ENCODE peak calls at places on chromosomes 4 and X, in six cellular contexts. Q is K562, Z is nucleus accumbens, P is HTR-8/SVneo, G is NCI-H510A treated with DMSO at 0.1 percent for 48 hours, W is Karpas-422. R is an unnamed sample.

GRCh38 chr4:123786955-123787354 is 390.4 kb downstream of the SPRY1 start:
- DNase-seq in Z (no peak), P (no peak), W (no peak), Q (no peak), G (no peak), R (no peak)

GRCh38 chr4:168942985-168943384 is 67.1 kb downstream of the CBR4 start:
- DNase-seq in P (no peak), G (no peak), Z (no peak), W (no peak), Q (peak), R (no peak)

GRCh38 chrX:150907474-150907873 is 9.0 kb upstream of the CD99L2 start:
- DNase-seq in W (no peak), Q (no peak), G (peak), P (no peak), Z (no peak), R (no peak)

GRCh38 chrX:40299028-40299479 is 201.3 kb upstream of the BCOR start:
- DNase-seq in P (no peak), Q (no peak), W (peak), Z (no peak), G (no peak), R (peak)

GRCh38 chr4:545612-546011 is 30.5 kb downstream of the TMEM271 start:
- DNase-seq in Z (no peak), G (no peak), W (no peak), P (no peak), Q (no peak), R (no peak)

GRCh38 chrX:153870288-153870690 is 15.7 kb downstream of the L1CAM start:
- DNase-seq in W (no peak), Z (no peak), G (no peak), P (no peak), Q (no peak), R (no peak)

GRCh38 chrX:68929332-68930150 is 100.7 kb downstream of the EFNB1 start:
- DNase-seq in Z (no peak), W (no peak), Q (no peak), P (peak), G (no peak), R (no peak)

GRCh38 chr4:150315175-150315574 is 236.9 kb downstream of the DCLK2 start:
- DNase-seq in P (no peak), Z (no peak), G (no peak), Q (no peak), W (no peak), R (no peak)

GRCh38 chr4:115159141-115159540 is 45.7 kb upstream of the NDST4 start:
- DNase-seq in P (no peak), Q (no peak), G (no peak), Z (no peak), W (no peak), R (no peak)

GRCh38 chrX:142804085-142804484 is 221.6 kb upstream of the SPANXN4 start:
- DNase-seq in W (peak), G (no peak), Q (no peak), Z (no peak), P (no peak), R (no peak)

GRCh38 chr4:10106421-10107039 is 10.1 kb downstream of the WDR1 start:
- DNase-seq in W (no peak), G (no peak), Q (no peak), P (peak), Z (no peak), R (no peak)

GRCh38 chrX:19585370-19586082 is 70.2 kb upstream of the MAP3K15 start:
- DNase-seq in P (no peak), Q (no peak), W (no peak), G (peak), Z (no peak), R (no peak)

GRCh38 chr4:144656857-144657256 is 10.9 kb downstream of the HHIP start:
- DNase-seq in Q (no peak), Z (no peak), G (no peak), P (no peak), W (no peak), R (no peak)

GRCh38 chr4:95507147-95507546 is 41.6 kb downstream of the UNC5C start:
- DNase-seq in W (no peak), G (no peak), P (no peak), Z (no peak), Q (no peak), R (no peak)

GRCh38 chr4:99712099-99712498 is 54.5 kb upstream of the C4orf54 start:
- DNase-seq in Q (no peak), P (no peak), G (no peak), W (no peak), Z (no peak), R (no peak)

GRCh38 chr4:94399277-94399676 is 52.5 kb upstream of the PDLIM5 start:
- DNase-seq in W (no peak), P (no peak), Q (no peak), G (no peak), Z (no peak), R (no peak)

GRCh38 chr4:56976283-56976877 is 1.0 kb downstream of the NOA1 start:
- DNase-seq in Q (peak), P (no peak), G (no peak), Z (no peak), W (peak), R (no peak)

GRCh38 chrX:72005046-72005445 is 94.4 kb downstream of the NHSL2 start:
- DNase-seq in Z (no peak), W (no peak), P (no peak), G (no peak), Q (no peak), R (no peak)

GRCh38 chrX:13088155-13088485 is 43.7 kb upstream of the FAM9C start:
- DNase-seq in P (no peak), Q (no peak), Z (no peak), G (no peak), W (no peak), R (no peak)

GRCh38 chr4:5970381-5971076 is 47.7 kb downstream of the C4orf50 start:
- DNase-seq in P (no peak), W (no peak), G (no peak), Q (no peak), Z (no peak), R (no peak)

GRCh38 chr4:154602404-154603020 is 9.9 kb downstream of the FGG start:
- DNase-seq in G (no peak), P (no peak), Q (no peak), Z (no peak), W (no peak), R (no peak)

GRCh38 chr4:55051532-55051931 is 73.9 kb downstream of the KDR start:
- DNase-seq in Z (no peak), G (no peak), W (no peak), Q (no peak), P (no peak), R (no peak)

GRCh38 chr4:183201331-183201730 is 102.3 kb downstream of the WWC2 start:
- DNase-seq in Z (no peak), P (no peak), Q (no peak), G (no peak), W (no peak), R (no peak)